ENCODE peak calls at places on chromosomes 13 and 19, in ten cellular contexts. N, L, C, X, I, H, G, J, U and T are unnamed samples.

GRCh38 chr19:12126707-12127106 is 13.4 kb downstream of the ZNF20 start:
- DNase-seq in N (no peak), L (peak), C (no peak), X (no peak), I (peak), H (no peak), G (peak), J (peak), U (no peak), T (no peak)

GRCh38 chr19:55075366-55075998 is at the start of gene EPS8L1:
- DNase-seq in N (no peak), L (no peak), C (peak), X (peak), I (peak), H (no peak), G (peak), J (no peak), U (no peak), T (no peak)

GRCh38 chr13:72208112-72208645 is 341.2 kb upstream of the DACH1 start:
- DNase-seq in N (no peak), L (no peak), C (no peak), X (peak), I (no peak), H (no peak), G (no peak), J (no peak), U (no peak), T (no peak)

GRCh38 chr13:42181381-42181953 is 90.5 kb upstream of the AKAP11 start:
- DNase-seq in N (peak), L (no peak), C (no peak), X (no peak), I (no peak), H (peak), G (no peak), J (no peak), U (no peak), T (no peak)

GRCh38 chr13:21361123-21361522 is 98.0 kb downstream of the ZDHHC20 start:
- DNase-seq in N (no peak), L (no peak), C (no peak), X (no peak), I (peak), H (no peak), G (no peak), J (no peak), U (no peak), T (no peak)

GRCh38 chr19:18789422-18789832 is 1.7 kb downstream of the COMP start:
- DNase-seq in N (no peak), L (no peak), C (no peak), X (no peak), I (no peak), H (no peak), G (no peak), J (no peak), U (no peak), T (no peak)

GRCh38 chr19:3963458-3964255 is 7.2 kb downstream of the DAPK3 start:
- DNase-seq in N (no peak), L (no peak), C (no peak), X (no peak), I (no peak), H (no peak), G (no peak), J (no peak), U (no peak), T (no peak)

GRCh38 chr13:111326981-111327642 is 6.7 kb downstream of the TEX29 start:
- DNase-seq in N (no peak), L (no peak), C (no peak), X (no peak), I (peak), H (no peak), G (no peak), J (no peak), U (no peak), T (no peak)

GRCh38 chr13:90154311-90154960 is 1193.1 kb upstream of the MIR17HG start:
- DNase-seq in N (no peak), L (no peak), C (no peak), X (peak), I (no peak), H (no peak), G (no peak), J (peak), U (no peak), T (no peak)

GRCh38 chr13:26561636-26562537 is 4.4 kb downstream of the WASF3 start:
- DNase-seq in N (no peak), L (peak), C (no peak), X (no peak), I (no peak), H (no peak), G (no peak), J (no peak), U (no peak), T (peak)

GRCh38 chr13:29498426-29499040 is 97.0 kb downstream of the SLC7A1 start:
- DNase-seq in N (no peak), L (no peak), C (no peak), X (no peak), I (no peak), H (no peak), G (no peak), J (no peak), U (no peak), T (no peak)

GRCh38 chr13:21826214-21827015 is 155.5 kb downstream of the FGF9 start:
- DNase-seq in N (no peak), L (no peak), C (no peak), X (no peak), I (no peak), H (no peak), G (no peak), J (peak), U (no peak), T (no peak)

GRCh38 chr19:48661746-48662145 is 11.1 kb downstream of the NTN5 start:
- DNase-seq in N (no peak), L (no peak), C (no peak), X (no peak), I (no peak), H (no peak), G (no peak), J (no peak), U (no peak), T (no peak)

GRCh38 chr19:57850553-57851017 is 926 bp downstream of the ZNF587 start:
- DNase-seq in N (no peak), L (peak), C (peak), X (peak), I (peak), H (peak), G (peak), J (peak), U (no peak), T (peak)

GRCh38 chr13:20461481-20461859 is 64.2 kb downstream of the CRYL1 start:
- DNase-seq in N (peak), L (peak), C (no peak), X (peak), I (no peak), H (no peak), G (no peak), J (peak), U (no peak), T (peak)

GRCh38 chr19:19997656-19998268 is 41.5 kb downstream of the ZNF682 start:
- DNase-seq in N (no peak), L (no peak), C (peak), X (no peak), I (peak), H (no peak), G (peak), J (peak), U (peak), T (no peak)

GRCh38 chr19:10136936-10137335 is 17.2 kb upstream of the EIF3G start:
- DNase-seq in N (no peak), L (no peak), C (no peak), X (no peak), I (no peak), H (no peak), G (no peak), J (no peak), U (no peak), T (no peak)

GRCh38 chr13:40986328-40986856 is 32.7 kb downstream of the ELF1 start:
- DNase-seq in N (no peak), L (no peak), C (no peak), X (no peak), I (no peak), H (no peak), G (no peak), J (peak), U (no peak), T (no peak)

GRCh38 chr13:46542833-46543232 is 10.1 kb upstream of the LRCH1 start:
- DNase-seq in N (no peak), L (no peak), C (no peak), X (no peak), I (no peak), H (no peak), G (no peak), J (no peak), U (no peak), T (no peak)

GRCh38 chr19:43768273-43769050 is 12.3 kb downstream of the KCNN4 start:
- DNase-seq in N (peak), L (no peak), C (peak), X (no peak), I (no peak), H (no peak), G (no peak), J (no peak), U (no peak), T (no peak)

GRCh38 chr13:98221234-98221633 is 44.2 kb upstream of the RNF113B start:
- DNase-seq in N (no peak), L (no peak), C (no peak), X (no peak), I (no peak), H (no peak), G (no peak), J (peak), U (no peak), T (no peak)

GRCh38 chr19:53183146-53183545 is 10.0 kb downstream of the ZNF665 start:
- DNase-seq in N (no peak), L (no peak), C (no peak), X (no peak), I (no peak), H (no peak), G (no peak), J (no peak), U (no peak), T (no peak)

GRCh38 chr13:91347212-91347995 is at the start of gene MIR17HG:
- DNase-seq in N (peak), L (peak), C (peak), X (peak), I (peak), H (peak), G (peak), J (peak), U (peak), T (peak)

GRCh38 chr13:93496985-93497673 is 270.5 kb downstream of the GPC6 start:
- DNase-seq in N (no peak), L (no peak), C (no peak), X (no peak), I (no peak), H (peak), G (no peak), J (peak), U (no peak), T (no peak)

GRCh38 chr19:7349961-7350711 is 1.4 kb downstream of the ARHGEF18 start:
- DNase-seq in N (no peak), L (no peak), C (peak), X (no peak), I (no peak), H (no peak), G (no peak), J (no peak), U (no peak), T (no peak)

GRCh38 chr13:49652691-49653305 is 24.5 kb downstream of the ARL11 start:
- DNase-seq in N (no peak), L (peak), C (peak), X (no peak), I (peak), H (peak), G (peak), J (peak), U (no peak), T (peak)

GRCh38 chr13:78787189-78787588 is 128.2 kb upstream of the OBI1 start:
- DNase-seq in N (no peak), L (no peak), C (no peak), X (no peak), I (no peak), H (no peak), G (no peak), J (peak), U (no peak), T (no peak)